ENCODE peak calls at places on chromosomes 5 and 9, in ten cellular contexts. One of them, this sample, is unnamed.

GRCh38 chr9:69079186-69079585 is 43.6 kb downstream of the FXN start:
- DNase-seq in AG08395: no peak
- DNase-seq in T1000: no peak
- DNase-seq in fibroblast of lung: no peak
- DNase-seq in HTR-8/SVneo: no peak
- DNase-seq in body of pancreas: no peak
- DNase-seq in T47D: no peak
- DNase-seq in choroid plexus epithelial cell: no peak
- DNase-seq in NCI-H1105: no peak
- DNase-seq in HEK293T: no peak
- DNase-seq in this sample: no peak

GRCh38 chr5:15929616-15930303 is 249.8 kb downstream of the MARCHF11 start:
- DNase-seq in AG08395: peak
- DNase-seq in T1000: no peak
- DNase-seq in fibroblast of lung: peak
- DNase-seq in HTR-8/SVneo: no peak
- DNase-seq in body of pancreas: no peak
- DNase-seq in T47D: no peak
- DNase-seq in choroid plexus epithelial cell: peak
- DNase-seq in NCI-H1105: no peak
- DNase-seq in HEK293T: no peak
- DNase-seq in this sample: no peak

GRCh38 chr5:39870137-39870536 is 445.4 kb upstream of the DAB2 start:
- DNase-seq in AG08395: no peak
- DNase-seq in T1000: no peak
- DNase-seq in fibroblast of lung: no peak
- DNase-seq in HTR-8/SVneo: no peak
- DNase-seq in body of pancreas: no peak
- DNase-seq in T47D: no peak
- DNase-seq in choroid plexus epithelial cell: no peak
- DNase-seq in NCI-H1105: no peak
- DNase-seq in HEK293T: no peak
- DNase-seq in this sample: no peak

GRCh38 chr5:61620660-61621650 is 288.9 kb downstream of the ZSWIM6 start:
- DNase-seq in AG08395: no peak
- DNase-seq in T1000: no peak
- DNase-seq in fibroblast of lung: no peak
- DNase-seq in HTR-8/SVneo: no peak
- DNase-seq in body of pancreas: no peak
- DNase-seq in T47D: no peak
- DNase-seq in choroid plexus epithelial cell: no peak
- DNase-seq in NCI-H1105: no peak
- DNase-seq in HEK293T: no peak
- DNase-seq in this sample: no peak

GRCh38 chr9:135392511-135392910 is 87.1 kb upstream of the PPP1R26 start:
- DNase-seq in AG08395: no peak
- DNase-seq in T1000: no peak
- DNase-seq in fibroblast of lung: no peak
- DNase-seq in HTR-8/SVneo: no peak
- DNase-seq in body of pancreas: no peak
- DNase-seq in T47D: no peak
- DNase-seq in choroid plexus epithelial cell: no peak
- DNase-seq in NCI-H1105: no peak
- DNase-seq in HEK293T: no peak
- DNase-seq in this sample: no peak

GRCh38 chr5:179795049-179795862 is 1.5 kb downstream of the LTC4S start:
- DNase-seq in AG08395: no peak
- DNase-seq in T1000: no peak
- DNase-seq in fibroblast of lung: no peak
- DNase-seq in HTR-8/SVneo: no peak
- DNase-seq in body of pancreas: peak
- DNase-seq in T47D: no peak
- DNase-seq in choroid plexus epithelial cell: no peak
- DNase-seq in NCI-H1105: peak
- DNase-seq in HEK293T: peak
- DNase-seq in this sample: peak

GRCh38 chr5:92402045-92402444 is 1018.9 kb upstream of the ARRDC3 start:
- DNase-seq in AG08395: peak
- DNase-seq in T1000: no peak
- DNase-seq in fibroblast of lung: peak
- DNase-seq in HTR-8/SVneo: no peak
- DNase-seq in body of pancreas: no peak
- DNase-seq in T47D: no peak
- DNase-seq in choroid plexus epithelial cell: peak
- DNase-seq in NCI-H1105: no peak
- DNase-seq in HEK293T: no peak
- DNase-seq in this sample: no peak

GRCh38 chr9:97980918-97981827 is 2.0 kb upstream of the ANP32B start:
- DNase-seq in AG08395: no peak
- DNase-seq in T1000: no peak
- DNase-seq in fibroblast of lung: no peak
- DNase-seq in HTR-8/SVneo: no peak
- DNase-seq in body of pancreas: no peak
- DNase-seq in T47D: no peak
- DNase-seq in choroid plexus epithelial cell: no peak
- DNase-seq in NCI-H1105: no peak
- DNase-seq in HEK293T: no peak
- DNase-seq in this sample: no peak

GRCh38 chr5:128487041-128487440 is 51.0 kb downstream of the FBN2 start:
- DNase-seq in AG08395: no peak
- DNase-seq in T1000: no peak
- DNase-seq in fibroblast of lung: peak
- DNase-seq in HTR-8/SVneo: no peak
- DNase-seq in body of pancreas: no peak
- DNase-seq in T47D: no peak
- DNase-seq in choroid plexus epithelial cell: peak
- DNase-seq in NCI-H1105: no peak
- DNase-seq in HEK293T: no peak
- DNase-seq in this sample: no peak